ENCODE peak calls at places on chromosomes 11 and 22, in five cellular contexts. T is NCI-H1694, H is GM06990, F is ureter, N is transverse colon. W is an unnamed sample.

GRCh38 chr11:8937159-8937558 is 4.4 kb upstream of the C11orf16 start:
- DNase-seq in T (no peak), H (no peak), F (no peak), N (no peak), W (no peak)

GRCh38 chr22:46931414-46931813 is 169.0 kb downstream of the TBC1D22A start:
- DNase-seq in T (no peak), H (no peak), F (no peak), N (no peak), W (no peak)

GRCh38 chr22:21632237-21632895 is at the start of gene CCDC116:
- DNase-seq in T (no peak), H (no peak), F (no peak), N (peak), W (no peak)

GRCh38 chr11:18701614-18702216 is 3.1 kb downstream of the TMEM86A start:
- DNase-seq in T (no peak), H (no peak), F (no peak), N (no peak), W (no peak)

GRCh38 chr11:115929618-115930129 is 425.5 kb upstream of the CADM1 start:
- DNase-seq in T (no peak), H (peak), F (no peak), N (no peak), W (no peak)

GRCh38 chr22:37166675-37167066 is 17.0 kb upstream of the IL2RB start:
- DNase-seq in T (peak), H (peak), F (peak), N (peak), W (peak)

GRCh38 chr11:27710536-27710935 is 10.3 kb upstream of the BDNF start:
- DNase-seq in T (no peak), H (no peak), F (no peak), N (no peak), W (no peak)

GRCh38 chr22:22721681-22722309 is 77.4 kb downstream of the GGTLC2 start:
- DNase-seq in T (no peak), H (no peak), F (no peak), N (no peak), W (no peak)

GRCh38 chr22:33842421-33843094 is 77.7 kb downstream of the LARGE1 start:
- DNase-seq in T (no peak), H (no peak), F (no peak), N (peak), W (no peak)

GRCh38 chr11:46916669-46917108 is 1.7 kb downstream of the LRP4 start:
- DNase-seq in T (peak), H (no peak), F (peak), N (peak), W (no peak)

GRCh38 chr11:113701491-113701890 is 4.6 kb downstream of the TMPRSS5 start:
- DNase-seq in T (no peak), H (no peak), F (no peak), N (no peak), W (no peak)

GRCh38 chr11:70191495-70192140 is 11.5 kb upstream of the FADD start:
- DNase-seq in T (peak), H (peak), F (peak), N (peak), W (no peak)

GRCh38 chr22:33932997-33933396 is 12.7 kb upstream of the LARGE1 start:
- DNase-seq in T (no peak), H (no peak), F (no peak), N (no peak), W (no peak)

GRCh38 chr22:47775686-47776085 is 1013.2 kb downstream of the TBC1D22A start:
- DNase-seq in T (no peak), H (no peak), F (no peak), N (no peak), W (no peak)

GRCh38 chr11:117722074-117722473 is 74.9 kb downstream of the DSCAML1 start:
- DNase-seq in T (no peak), H (no peak), F (no peak), N (no peak), W (no peak)

GRCh38 chr11:33624082-33624481 is 76.5 kb downstream of the C11orf91 start:
- DNase-seq in T (no peak), H (no peak), F (no peak), N (no peak), W (no peak)

GRCh38 chr11:96481806-96482592 is 92.2 kb downstream of the JRKL start:
- DNase-seq in T (no peak), H (no peak), F (no peak), N (no peak), W (no peak)

GRCh38 chr22:42651134-42651533 is 1.9 kb upstream of the CYB5R3 start:
- DNase-seq in T (no peak), H (no peak), F (no peak), N (no peak), W (no peak)

GRCh38 chr11:96205460-96205809 is 137.6 kb downstream of the MAML2 start:
- DNase-seq in T (peak), H (no peak), F (no peak), N (no peak), W (no peak)

GRCh38 chr11:80529722-80530121 is 1088.9 kb upstream of the TENM4 start:
- DNase-seq in T (no peak), H (no peak), F (no peak), N (no peak), W (no peak)

GRCh38 chr11:8906629-8907028 is 4.4 kb upstream of the AKIP1 start:
- DNase-seq in T (no peak), H (no peak), F (no peak), N (no peak), W (no peak)

GRCh38 chr11:11464555-11464954 is 111.5 kb upstream of the CSNK2A3 start:
- DNase-seq in T (no peak), H (no peak), F (no peak), N (no peak), W (no peak)

GRCh38 chr11:33692013-33692504 is 8.6 kb downstream of the C11orf91 start:
- DNase-seq in T (no peak), H (no peak), F (peak), N (peak), W (no peak)

GRCh38 chr22:28051787-28052356 is 132.8 kb upstream of the PITPNB start:
- DNase-seq in T (peak), H (no peak), F (peak), N (peak), W (no peak)

GRCh38 chr11:88484873-88485621 is 147.5 kb upstream of the CTSC start:
- DNase-seq in T (no peak), H (peak), F (no peak), N (peak), W (no peak)

GRCh38 chr22:46596819-46597218 is 23.4 kb upstream of the GRAMD4 start:
- DNase-seq in T (no peak), H (no peak), F (peak), N (peak), W (no peak)

GRCh38 chr11:95239871-95240648 is 9.1 kb upstream of the SESN3 start:
- DNase-seq in T (no peak), H (no peak), F (no peak), N (no peak), W (no peak)

GRCh38 chr11:45083544-45084087 is 62.8 kb upstream of the PRDM11 start:
- DNase-seq in T (peak), H (no peak), F (no peak), N (no peak), W (no peak)

GRCh38 chr11:89279176-89279575 is 101.5 kb downstream of the TYR start:
- DNase-seq in T (no peak), H (no peak), F (no peak), N (peak), W (no peak)

W was measured in NCI-H1436 treated with DMSO at 0.1 percent for 48 hours.